ENCODE peak calls at places on chromosome 2, in six cellular contexts. X is fibroblast of mammary gland, Z is lower lobe of right lung, A is adrenal gland, V is left lung, G is ascending aorta. F is an unnamed sample.

GRCh38 chr2:28199995-28200394 is 192.7 kb upstream of the FOSL2 start:
- DNase-seq in X (peak), Z (no peak), A (no peak), V (no peak), G (no peak), F (no peak)

GRCh38 chr2:201858781-201859180 is 52.4 kb downstream of the CDK15 start:
- DNase-seq in X (peak), Z (no peak), A (no peak), V (no peak), G (no peak), F (no peak)

GRCh38 chr2:223674998-223675609 is 72.9 kb upstream of the SCG2 start:
- DNase-seq in X (peak), Z (no peak), A (peak), V (no peak), G (no peak), F (no peak)

GRCh38 chr2:198883604-198884003 is 574.1 kb downstream of the SATB2 start:
- DNase-seq in X (peak), Z (no peak), A (no peak), V (no peak), G (no peak), F (no peak)

GRCh38 chr2:27717070-27717453 is 53.4 kb downstream of the SLC4A1AP start:
- DNase-seq in X (peak), Z (no peak), A (no peak), V (no peak), G (no peak), F (no peak)

GRCh38 chr2:131039908-131040660 is 53.2 kb downstream of the FAM168B start:
- DNase-seq in X (peak), Z (peak), A (no peak), V (peak), G (peak), F (no peak)

GRCh38 chr2:23523651-23524260 is 138.8 kb downstream of the KLHL29 start:
- DNase-seq in X (peak), Z (no peak), A (peak), V (no peak), G (peak), F (no peak)

GRCh38 chr2:36352024-36352398 is 3.6 kb upstream of the CRIM1 start:
- DNase-seq in X (peak), Z (no peak), A (no peak), V (no peak), G (no peak), F (no peak)

GRCh38 chr2:36394804-36395203 is 39.2 kb downstream of the CRIM1 start:
- DNase-seq in X (no peak), Z (no peak), A (no peak), V (no peak), G (no peak), F (no peak)

GRCh38 chr2:105519516-105519915 is 120.7 kb upstream of the FHL2 start:
- DNase-seq in X (no peak), Z (no peak), A (no peak), V (no peak), G (no peak), F (no peak)

DNA sequence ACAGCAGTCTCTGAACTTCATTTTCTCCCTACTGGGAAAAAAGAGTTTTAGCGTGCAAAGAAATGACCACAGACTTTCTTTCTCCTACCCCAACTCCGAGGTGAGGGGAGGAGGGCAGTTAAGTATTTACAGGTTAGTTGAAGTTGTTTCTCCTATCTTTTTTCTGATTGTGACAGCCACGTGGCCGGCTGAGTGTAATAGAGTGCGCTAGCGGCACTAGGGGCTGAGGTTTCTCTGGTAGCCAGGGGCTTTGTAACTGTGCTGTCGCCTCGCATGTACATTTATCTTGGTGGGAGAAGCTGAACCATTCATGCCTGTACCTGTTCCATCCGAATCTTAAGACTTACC is 214.1 kb upstream of the STON1 start:
- DNase-seq in X (peak), Z (peak), A (no peak), V (no peak), G (no peak), F (no peak)
- TF ChIP-seq CTCF in X (no peak), Z (no peak), A (no peak), V (no peak), G (no peak), F (no peak)

DNA sequence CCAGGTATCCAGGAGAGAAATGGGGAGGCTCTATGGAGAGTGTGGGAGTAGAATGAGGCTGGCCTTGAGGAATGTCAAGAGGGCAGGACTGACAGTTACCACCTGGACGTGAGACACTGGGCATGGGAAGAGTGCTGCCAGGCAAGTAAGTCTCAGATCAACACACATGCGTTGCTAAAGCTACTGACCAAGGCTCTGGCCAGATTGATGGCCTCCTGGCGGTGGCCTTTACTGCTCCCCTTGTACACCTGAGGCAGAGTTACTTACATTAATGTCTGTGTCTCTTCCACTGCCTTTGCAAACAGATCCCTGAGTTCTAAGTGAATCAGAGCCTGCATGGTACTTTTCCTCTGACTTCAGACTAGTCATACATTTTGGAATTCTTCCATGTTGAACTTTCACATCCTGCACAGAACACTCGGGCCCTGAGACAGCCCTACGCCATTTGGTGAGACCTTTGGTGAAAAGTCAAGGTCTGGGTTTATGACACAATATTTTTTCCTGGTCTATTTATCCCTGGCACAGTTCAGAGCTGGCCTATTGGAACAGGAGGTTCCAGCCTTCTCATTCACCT is 398.8 kb upstream of the TRIB2 start:
- DNase-seq in X (peak), Z (no peak), A (peak), V (no peak), G (peak), F (no peak)
- TF ChIP-seq CTCF in X (no peak), Z (no peak), A (no peak), V (no peak), G (no peak), F (no peak)

GRCh38 chr2:12318427-12319057 is 398.2 kb upstream of the TRIB2 start:
- DNase-seq in X (peak), Z (no peak), A (peak), V (no peak), G (no peak), F (no peak)

GRCh38 chr2:12320027-12320734 is 396.6 kb upstream of the TRIB2 start:
- DNase-seq in X (peak), Z (no peak), A (peak), V (no peak), G (no peak), F (no peak)

GRCh38 chr2:12317286-12317685 is 399.4 kb upstream of the TRIB2 start:
- DNase-seq in X (no peak), Z (no peak), A (no peak), V (no peak), G (no peak), F (no peak)

GRCh38 chr2:12321886-12322285 is 394.9 kb upstream of the TRIB2 start:
- DNase-seq in X (peak), Z (no peak), A (no peak), V (no peak), G (no peak), F (no peak)

DNA sequence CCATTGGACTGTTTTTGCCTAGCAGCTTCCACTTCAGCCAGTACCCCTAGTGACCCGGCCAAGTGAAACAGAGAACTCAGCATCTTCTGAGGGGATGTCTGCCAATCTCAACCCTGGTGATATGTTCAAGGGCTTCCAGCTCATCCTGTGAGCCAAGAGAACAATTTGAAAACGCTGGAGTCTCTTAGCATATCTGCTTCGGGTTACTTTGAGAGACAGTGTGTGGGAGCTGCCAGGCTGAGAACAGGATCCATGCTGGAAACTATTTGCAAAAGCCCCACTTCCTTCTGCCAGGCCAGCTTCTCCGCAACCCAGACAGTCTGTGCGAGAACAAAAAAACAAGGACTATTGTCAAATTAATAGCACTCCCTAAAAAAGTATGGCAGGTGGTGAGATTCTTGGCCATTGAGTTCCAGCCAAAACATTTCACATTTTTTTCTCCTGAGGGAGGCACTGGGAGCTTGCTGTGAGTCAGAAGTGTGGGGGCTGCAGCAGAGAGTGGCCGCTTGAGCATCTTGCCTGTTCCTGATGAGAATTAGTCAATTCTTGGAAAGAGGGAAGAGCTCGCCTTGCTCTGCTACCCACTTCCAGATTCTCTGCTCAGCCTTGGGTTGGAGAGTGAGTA is 395.6 kb upstream of the TRIB2 start:
- DNase-seq in X (peak), Z (no peak), A (peak), V (no peak), G (peak), F (no peak)
- TF ChIP-seq CTCF in X (peak), Z (no peak), A (no peak), V (no peak), G (no peak), F (no peak)

GRCh38 chr2:208389940-208390339 is 16.7 kb upstream of the PTH2R start:
- DNase-seq in X (no peak), Z (no peak), A (no peak), V (no peak), G (no peak), F (no peak)

GRCh38 chr2:208386546-208386945 is 20.0 kb upstream of the PTH2R start:
- DNase-seq in X (no peak), Z (no peak), A (no peak), V (no peak), G (no peak), F (no peak)

DNA sequence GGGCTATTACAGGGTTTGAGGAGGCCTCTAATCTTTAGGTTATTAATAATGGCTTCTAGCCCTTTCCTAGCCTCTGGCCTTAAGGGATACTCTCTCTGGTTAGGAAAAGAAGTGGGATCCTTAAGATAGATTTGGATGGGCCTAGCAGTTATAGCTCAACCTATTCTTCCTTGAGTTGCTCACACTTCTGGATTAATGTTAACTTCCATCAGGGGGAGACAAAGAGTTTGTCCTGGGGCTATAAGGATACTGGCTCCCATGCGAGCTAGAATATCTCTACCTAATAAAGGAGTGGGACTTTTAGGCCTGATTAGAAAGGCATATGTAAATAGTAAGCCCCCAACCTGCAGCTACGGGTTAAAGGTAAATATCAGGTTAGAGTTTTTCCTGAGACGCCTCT is 14.3 kb upstream of the PTH2R start:
- DNase-seq in X (no peak), Z (no peak), A (no peak), V (no peak), G (no peak), F (no peak)
- TF ChIP-seq CTCF in X (peak), Z (no peak), A (no peak), V (no peak), G (no peak), F (no peak)

DNA sequence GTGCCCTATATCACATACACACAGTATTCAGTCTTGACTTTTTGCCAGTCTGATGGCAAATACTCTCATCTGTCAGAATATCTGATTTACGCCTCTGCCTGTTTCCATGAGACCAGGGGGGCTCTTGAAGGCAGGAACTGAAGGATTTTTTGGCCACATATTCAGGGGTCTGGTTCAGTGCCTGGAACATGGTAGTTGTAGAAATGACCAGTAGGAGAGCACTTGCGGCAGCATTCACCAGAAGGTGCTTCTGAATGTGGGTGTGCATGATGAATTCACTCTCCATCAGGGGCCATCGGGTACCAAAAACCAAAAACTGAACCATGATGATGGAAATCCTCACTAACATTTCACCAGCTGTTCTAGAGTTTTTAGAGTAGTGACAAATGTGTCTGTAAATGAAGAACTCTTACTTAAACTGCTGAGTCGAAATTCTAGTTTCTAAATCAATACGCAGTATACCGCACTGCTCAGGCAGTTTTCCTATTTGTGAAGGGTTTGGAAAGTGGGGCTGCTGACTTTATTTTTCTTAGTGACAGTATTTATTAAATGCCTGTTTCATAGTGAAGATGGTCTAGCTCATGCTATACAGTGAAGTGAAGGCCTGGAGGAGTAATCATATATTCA is 54.6 kb downstream of the MERTK start:
- DNase-seq in X (no peak), Z (no peak), A (no peak), V (no peak), G (no peak), F (no peak)
- TF ChIP-seq CTCF in X (no peak), Z (no peak), A (no peak), V (no peak), G (no peak), F (no peak)

F was measured in CD14-positive monocyte.